ENCODE peak calls at places on chromosomes 1 and 21, in five cellular contexts. I is lung, U is nephron progenitor cell, A is esophagus muscularis mucosa, P is endothelial cell. E is an unnamed sample.

GRCh38 chr1:51565009-51565408 is 45.9 kb upstream of the EPS15 start:
- DNase-seq in I (no peak), U (no peak), A (no peak), P (no peak), E (no peak)

GRCh38 chr1:213374369-213374768 is 323.3 kb downstream of the RPS6KC1 start:
- DNase-seq in P (peak), U (peak), A (no peak), I (peak), E (no peak)

GRCh38 chr1:18819211-18819610 is 40.2 kb downstream of the TAS1R2 start:
- DNase-seq in A (no peak), P (no peak), U (no peak), I (no peak), E (no peak)

GRCh38 chr1:229068266-229069043 is 202.5 kb upstream of the RAB4A start:
- DNase-seq in A (peak), P (no peak), U (no peak), I (peak), E (no peak)

GRCh38 chr1:93448983-93449805 is 1.3 kb downstream of the FNBP1L start:
- DNase-seq in P (peak), I (peak), A (no peak), U (peak), E (no peak)

GRCh38 chr1:71350805-71351204 is 270.0 kb upstream of the ZRANB2 start:
- DNase-seq in P (no peak), A (no peak), I (no peak), U (no peak), E (no peak)

GRCh38 chr1:56331892-56332567 is 247.3 kb downstream of the PLPP3 start:
- DNase-seq in A (no peak), I (no peak), P (no peak), U (peak), E (no peak)

GRCh38 chr1:193431265-193431977 is 245.0 kb upstream of the B3GALT2 start:
- DNase-seq in A (no peak), P (no peak), I (no peak), U (no peak), E (no peak)

GRCh38 chr1:203450016-203450415 is 25.6 kb upstream of the PRELP start:
- DNase-seq in U (no peak), A (no peak), I (no peak), P (no peak), E (no peak)

GRCh38 chr1:160400646-160401486 is 502 bp downstream of the VANGL2 start:
- DNase-seq in I (no peak), A (no peak), U (peak), P (no peak), E (peak)

GRCh38 chr1:156709031-156709430 is 3.6 kb upstream of the CRABP2 start:
- DNase-seq in A (no peak), P (no peak), U (no peak), I (no peak), E (no peak)

GRCh38 chr1:61337981-61338848 is 255.9 kb downstream of the NFIA start:
- DNase-seq in U (peak), A (no peak), I (peak), P (peak), E (peak)

GRCh38 chr21:23811802-23812201 is 1795.5 kb downstream of the MRPL39 start:
- DNase-seq in P (no peak), I (no peak), U (no peak), A (no peak), E (no peak)

GRCh38 chr1:211895126-211895759 is 64.7 kb upstream of the LPGAT1 start:
- DNase-seq in U (no peak), P (no peak), A (no peak), I (no peak), E (no peak)

GRCh38 chr1:161182214-161182613 is 4.9 kb upstream of the B4GALT3 start:
- DNase-seq in P (no peak), A (no peak), I (no peak), U (no peak), E (no peak)

GRCh38 chr1:21344098-21344749 is 54.0 kb upstream of the ECE1 start:
- DNase-seq in P (no peak), U (no peak), A (no peak), I (no peak), E (no peak)

GRCh38 chr1:206735553-206736031 is 35.0 kb upstream of the IL19 start:
- DNase-seq in A (no peak), P (no peak), U (no peak), I (no peak), E (no peak)

GRCh38 chr1:1244192-1244811 is 2.2 kb downstream of the C1QTNF12 start:
- DNase-seq in I (no peak), U (no peak), P (no peak), A (no peak), E (no peak)

DNA sequence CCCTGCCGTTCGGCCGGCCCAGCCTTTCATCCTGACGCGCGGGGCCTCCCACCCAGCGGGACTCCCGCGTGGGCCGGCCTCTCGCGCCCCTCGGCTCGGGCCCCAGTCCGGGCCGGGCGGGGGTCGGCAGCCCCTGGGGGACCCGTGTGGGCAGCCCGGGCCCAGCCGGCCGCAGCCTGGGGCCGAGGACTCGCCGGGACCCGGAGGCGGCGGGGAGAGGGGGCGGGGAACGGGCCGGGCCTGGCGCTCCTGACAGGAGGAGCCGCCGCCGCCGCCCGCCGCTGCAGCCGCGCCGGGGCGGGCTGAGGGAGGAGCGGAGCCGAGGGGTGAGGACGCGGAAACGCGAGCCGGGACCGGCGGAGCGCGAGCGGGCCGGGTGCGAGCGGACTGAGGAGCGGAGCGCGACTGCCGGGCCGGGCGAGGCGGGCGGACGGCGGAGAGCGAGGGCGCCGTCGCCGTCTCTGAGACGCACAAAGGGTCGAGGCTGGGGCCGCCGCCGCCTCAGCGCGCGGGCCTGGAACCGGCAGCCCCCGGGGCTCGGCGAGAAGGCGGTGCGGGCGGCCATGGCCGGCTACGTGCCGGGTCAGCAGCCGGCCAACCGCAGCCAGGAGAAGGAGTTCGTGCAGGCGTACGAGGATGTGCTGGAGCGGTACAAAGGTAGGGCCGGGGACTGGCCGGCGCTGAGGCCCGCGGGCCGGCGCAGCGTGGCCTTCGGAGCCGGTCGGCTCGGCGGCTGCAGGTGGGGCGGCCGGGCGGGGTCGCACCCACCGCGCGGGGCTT is 79.1 kb downstream of the NDUFS5 start:
- DNase-seq in I (peak), U (peak), P (peak), A (no peak), E (peak)
- TF ChIP-seq CTCF in I (no peak), U (no peak), P (no peak), A (no peak), E (no peak)

GRCh38 chr1:195714248-195714647 is 894.0 kb downstream of the KCNT2 start:
- DNase-seq in I (no peak), A (no peak), P (no peak), U (no peak), E (no peak)

GRCh38 chr1:195721210-195721971 is 886.8 kb downstream of the KCNT2 start:
- DNase-seq in I (no peak), U (no peak), P (no peak), A (no peak), E (no peak)

GRCh38 chr1:195715652-195716051 is 892.6 kb downstream of the KCNT2 start:
- DNase-seq in A (no peak), U (no peak), P (no peak), I (no peak), E (no peak)

DNA sequence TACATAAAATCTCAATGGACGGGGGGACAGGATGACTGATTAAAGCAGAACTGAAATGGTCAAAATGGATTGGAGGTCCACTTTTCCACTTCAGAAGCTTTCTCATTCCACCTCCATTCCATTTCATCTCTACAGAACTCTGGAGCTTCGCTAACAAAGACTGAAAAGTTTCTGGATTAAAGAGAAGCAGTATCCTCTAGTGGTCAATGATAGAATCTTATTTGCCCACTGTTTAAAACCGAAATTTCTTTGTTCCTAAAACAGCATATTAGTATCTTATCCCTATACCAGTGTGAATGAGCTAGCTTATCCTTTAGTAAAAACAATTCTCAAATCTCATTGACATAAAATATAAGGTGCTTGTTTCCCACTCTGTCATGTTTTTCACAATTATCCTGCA is 890.6 kb downstream of the KCNT2 start:
- DNase-seq in P (no peak), A (no peak), I (no peak), U (no peak), E (no peak)
- TF ChIP-seq CTCF in P (no peak), A (no peak), I (no peak), U (no peak), E (peak)

GRCh38 chr21:35616090-35616489 is 444.2 kb downstream of the SETD4 start:
- DNase-seq in I (no peak), A (no peak), U (no peak), P (no peak), E (no peak)
- TF ChIP-seq CTCF in I (no peak), A (peak), U (no peak), P (no peak), E (peak)

GRCh38 chr1:159214149-159214760 is 9.6 kb downstream of the ACKR1 start:
- DNase-seq in A (peak), P (peak), U (peak), I (no peak), E (no peak)

GRCh38 chr1:159222987-159223386 is 18.3 kb downstream of the ACKR1 start:
- DNase-seq in A (no peak), P (no peak), U (no peak), I (no peak), E (no peak)

GRCh38 chr1:159222075-159222865 is 17.6 kb downstream of the ACKR1 start:
- DNase-seq in A (no peak), P (no peak), I (no peak), U (no peak), E (no peak)

DNA sequence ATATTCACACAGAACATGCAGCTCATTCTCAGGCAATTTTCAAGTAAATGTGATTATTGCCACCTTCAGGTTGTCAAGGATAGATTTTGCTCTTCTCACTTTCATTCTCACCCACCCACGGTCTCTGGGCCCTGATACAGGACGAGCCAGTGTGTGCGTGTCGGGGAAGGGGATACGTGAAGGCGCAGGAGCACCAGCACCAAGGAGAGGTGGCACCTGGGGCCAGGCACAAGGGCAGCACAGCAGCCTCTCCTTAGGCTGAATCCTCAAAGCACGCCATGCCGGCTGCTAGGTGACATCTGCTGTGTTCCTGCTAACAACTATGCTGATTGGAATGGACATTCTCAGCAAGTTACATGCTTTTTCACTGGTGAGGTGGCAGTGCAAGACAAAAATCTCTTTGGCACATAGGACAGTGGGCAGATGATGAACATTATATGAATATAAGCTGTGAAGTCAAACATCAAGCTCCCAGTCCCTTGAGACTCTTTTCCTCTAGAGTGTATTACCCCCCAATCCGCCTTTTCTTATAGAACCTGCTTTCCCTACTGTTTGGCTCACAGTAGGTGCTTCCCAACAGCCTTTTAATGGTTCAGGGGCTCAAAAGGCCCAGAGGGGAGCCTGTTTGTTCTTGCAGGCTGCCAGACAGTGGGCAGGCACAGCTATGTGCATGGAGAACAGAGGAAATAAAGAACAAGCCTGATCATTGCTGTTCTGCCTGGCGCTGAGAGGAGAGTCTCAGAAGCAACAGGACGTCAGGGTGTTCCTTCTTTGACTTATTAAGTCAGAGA is 14.4 kb downstream of the ACKR1 start:
- DNase-seq in P (no peak), I (no peak), A (peak), U (no peak), E (no peak)
- TF ChIP-seq CTCF in P (no peak), I (no peak), A (no peak), U (no peak), E (no peak)

GRCh38 chr1:151881479-151881878 is 27.8 kb downstream of the THEM4 start:
- DNase-seq in P (no peak), A (no peak), I (no peak), U (no peak), E (no peak)
- TF ChIP-seq CTCF in P (no peak), A (no peak), I (no peak), U (no peak), E (no peak)

DNA sequence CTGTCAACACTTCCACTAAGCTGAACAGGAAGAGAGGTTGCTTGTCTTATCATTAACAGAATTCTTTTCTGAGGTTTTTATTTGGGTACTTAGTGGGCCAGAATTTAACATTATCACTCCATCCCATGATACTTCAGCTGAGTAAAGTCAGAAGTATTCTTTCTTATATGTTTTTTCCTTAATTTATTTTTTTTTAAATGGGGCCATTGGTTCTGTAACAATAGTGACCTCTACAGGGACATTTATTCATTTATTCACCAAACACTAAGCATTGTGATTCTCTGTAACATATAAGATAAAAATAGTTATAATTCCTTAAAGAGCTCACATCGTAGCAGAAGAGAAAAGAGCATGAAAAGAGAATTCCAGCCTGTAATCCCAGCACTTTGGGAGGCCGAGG is 9.8 kb downstream of the GREM2 start:
- DNase-seq in I (no peak), A (no peak), P (no peak), U (no peak), E (no peak)
- TF ChIP-seq CTCF in I (no peak), A (no peak), P (no peak), U (no peak), E (peak)

GRCh38 chr1:42866549-42866948 is 20.1 kb downstream of the ZNF691 start:
- DNase-seq in P (no peak), I (no peak), U (no peak), A (no peak), E (no peak)
- TF ChIP-seq CTCF in P (no peak), I (no peak), U (no peak), A (no peak), E (no peak)

GRCh38 chr1:6137758-6138157 is 42.4 kb downstream of the CHD5 start:
- DNase-seq in P (no peak), I (no peak), A (no peak), U (no peak), E (no peak)
- TF ChIP-seq CTCF in P (no peak), I (no peak), A (no peak), U (no peak), E (no peak)

GRCh38 chr1:178774263-178774662 is 49.2 kb downstream of the RALGPS2 start:
- DNase-seq in P (no peak), I (no peak), A (no peak), U (no peak), E (no peak)

GRCh38 chr1:178772952-178773351 is 47.9 kb downstream of the RALGPS2 start:
- DNase-seq in U (no peak), I (no peak), A (no peak), P (no peak), E (no peak)

GRCh38 chr1:178768423-178768822 is 43.4 kb downstream of the RALGPS2 start:
- DNase-seq in A (no peak), I (no peak), P (no peak), U (no peak), E (no peak)
- TF ChIP-seq CTCF in A (peak), I (peak), P (peak), U (peak), E (peak)